ENCODE peak calls at places on chromosome 22, in six cellular contexts. Z is HCT116, S is spleen, J is transverse colon, P is H1, T is K562. C is an unnamed sample.

GRCh38 chr22:25148149-25148691 is 51.4 kb upstream of the CRYBB3 start:
- DNase-seq in P (no peak), S (no peak), J (peak), T (no peak), Z (no peak), C (peak)

GRCh38 chr22:22882033-22882717 is 5.4 kb upstream of the IGLL5 start:
- DNase-seq in S (no peak), P (no peak), T (peak), J (peak), Z (no peak), C (no peak)

GRCh38 chr22:25207553-25208157 is 8.0 kb downstream of the CRYBB3 start:
- DNase-seq in S (no peak), P (no peak), T (no peak), Z (no peak), J (no peak), C (no peak)

GRCh38 chr22:40044102-40044869 is 49.5 kb downstream of the FAM83F start:
- DNase-seq in S (peak), Z (peak), T (peak), P (peak), J (peak), C (peak)

GRCh38 chr22:46561435-46561905 is 24.1 kb upstream of the CELSR1 start:
- DNase-seq in Z (peak), T (peak), J (no peak), S (peak), P (no peak), C (no peak)

GRCh38 chr22:29396126-29396525 is 7.8 kb upstream of the AP1B1 start:
- DNase-seq in J (no peak), T (no peak), Z (no peak), P (no peak), S (no peak), C (no peak)

GRCh38 chr22:40911772-40912171 is 39.4 kb upstream of the RBX1 start:
- DNase-seq in T (no peak), J (no peak), Z (no peak), S (no peak), P (no peak), C (no peak)

GRCh38 chr22:23418159-23418788 is 161.8 kb downstream of the IGLL1 start:
- DNase-seq in S (no peak), T (no peak), J (no peak), Z (no peak), P (no peak), C (no peak)

GRCh38 chr22:23218867-23219251 is 38.5 kb downstream of the BCR start:
- DNase-seq in P (no peak), Z (no peak), J (peak), T (no peak), S (peak), C (no peak)

GRCh38 chr22:35177811-35178210 is 79.5 kb upstream of the HMGXB4 start:
- DNase-seq in T (no peak), J (no peak), S (no peak), P (no peak), Z (no peak), C (peak)

GRCh38 chr22:35230839-35231584 is 26.3 kb upstream of the HMGXB4 start:
- DNase-seq in T (no peak), Z (peak), S (no peak), P (no peak), J (peak), C (no peak)

GRCh38 chr22:37453696-37454095 is 26.4 kb upstream of the ELFN2 start:
- DNase-seq in P (no peak), Z (no peak), J (no peak), T (no peak), S (no peak), C (no peak)

GRCh38 chr22:40631925-40632324 is 4.6 kb downstream of the MRTFA start:
- DNase-seq in P (no peak), J (no peak), T (no peak), S (no peak), Z (no peak), C (no peak)

GRCh38 chr22:30298005-30298701 is 8.8 kb upstream of the CASTOR1 start:
- DNase-seq in J (peak), P (no peak), T (no peak), Z (no peak), S (no peak), C (peak)

GRCh38 chr22:49201046-49201970 is 626.4 kb downstream of the BRD1 start:
- DNase-seq in Z (no peak), T (no peak), S (peak), P (no peak), J (no peak), C (no peak)

GRCh38 chr22:23557467-23557866 is 22.6 kb downstream of the IGLL1 start:
- DNase-seq in J (no peak), S (no peak), P (no peak), T (no peak), Z (no peak), C (no peak)

GRCh38 chr22:31944700-31945477 is 554 bp downstream of the YWHAH start:
- DNase-seq in J (peak), P (no peak), Z (no peak), S (peak), T (peak), C (peak)

GRCh38 chr22:40728731-40729189 is 49.5 kb downstream of the MCHR1 start:
- DNase-seq in S (peak), Z (no peak), P (no peak), T (no peak), J (peak), C (peak)

GRCh38 chr22:25057013-25057881 is 104.7 kb downstream of the KIAA1671 start:
- DNase-seq in Z (peak), J (peak), T (peak), P (peak), S (peak), C (peak)

GRCh38 chr22:32331918-32332725 is 25.5 kb upstream of the RFPL3 start:
- DNase-seq in J (peak), S (peak), P (no peak), T (no peak), Z (no peak), C (no peak)

GRCh38 chr22:48305726-48306235 is 1521.9 kb downstream of the BRD1 start:
- DNase-seq in J (no peak), T (no peak), P (no peak), Z (no peak), S (no peak), C (no peak)

GRCh38 chr22:37267128-37267587 is 15.2 kb upstream of the CYTH4 start:
- DNase-seq in T (peak), J (peak), Z (no peak), P (no peak), S (peak), C (no peak)

GRCh38 chr22:46823654-46824053 is 61.2 kb downstream of the TBC1D22A start:
- DNase-seq in T (no peak), J (no peak), P (no peak), S (no peak), Z (no peak), C (no peak)

GRCh38 chr22:35835267-35835997 is 117.8 kb downstream of the APOL5 start:
- DNase-seq in P (no peak), S (no peak), J (no peak), T (no peak), Z (peak), C (no peak)

GRCh38 chr22:47194476-47195155 is 432.2 kb downstream of the TBC1D22A start:
- DNase-seq in T (no peak), Z (no peak), P (no peak), J (no peak), S (peak), C (no peak)

GRCh38 chr22:46792061-46792796 is 29.8 kb downstream of the TBC1D22A start:
- DNase-seq in J (no peak), Z (no peak), P (no peak), S (peak), T (no peak), C (no peak)

DNA sequence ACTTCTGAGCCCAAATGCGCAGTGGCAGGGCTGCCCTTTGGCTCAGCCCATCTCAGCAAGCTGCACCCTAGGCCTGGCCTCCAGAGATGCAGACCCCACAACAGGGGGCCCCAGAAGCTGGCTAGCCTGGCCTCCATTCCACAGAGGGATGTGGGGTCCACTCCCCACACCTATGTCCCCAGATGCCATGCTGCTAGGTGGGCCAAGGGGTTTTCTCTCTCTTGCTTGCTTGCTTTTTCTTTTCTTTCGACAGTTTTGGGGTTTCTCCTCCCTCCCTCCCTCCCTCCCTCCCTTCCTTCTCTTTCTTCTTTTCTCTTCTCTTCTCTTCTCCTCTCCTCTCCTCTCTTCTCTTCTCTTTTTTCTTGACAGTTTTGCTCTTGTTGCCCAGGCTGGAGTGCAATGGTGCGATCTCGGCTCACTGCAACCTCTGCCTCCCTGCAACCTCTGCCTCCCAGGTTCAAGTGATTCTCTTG is 9.6 kb downstream of the SCARF2 start:
- DNase-seq in S (peak), J (no peak), P (no peak), Z (no peak), T (no peak), C (no peak)
- TF ChIP-seq POLR2A in S (no peak), J (no peak), P (no peak), Z (no peak), T (no peak), C (no peak)

GRCh38 chr22:17971711-17972110 is 52.6 kb downstream of the MICAL3 start:
- DNase-seq in S (peak), Z (no peak), P (no peak), J (no peak), T (no peak), C (no peak)

GRCh38 chr22:17972385-17973181 is 51.8 kb downstream of the MICAL3 start:
- DNase-seq in T (no peak), P (no peak), J (no peak), S (peak), Z (no peak), C (no peak)

GRCh38 chr22:17974703-17975372 is 49.5 kb downstream of the MICAL3 start:
- DNase-seq in Z (no peak), P (no peak), T (no peak), S (no peak), J (no peak), C (no peak)

GRCh38 chr22:17974087-17974486 is 50.3 kb downstream of the MICAL3 start:
- DNase-seq in P (no peak), J (no peak), T (no peak), S (peak), Z (no peak), C (no peak)

DNA sequence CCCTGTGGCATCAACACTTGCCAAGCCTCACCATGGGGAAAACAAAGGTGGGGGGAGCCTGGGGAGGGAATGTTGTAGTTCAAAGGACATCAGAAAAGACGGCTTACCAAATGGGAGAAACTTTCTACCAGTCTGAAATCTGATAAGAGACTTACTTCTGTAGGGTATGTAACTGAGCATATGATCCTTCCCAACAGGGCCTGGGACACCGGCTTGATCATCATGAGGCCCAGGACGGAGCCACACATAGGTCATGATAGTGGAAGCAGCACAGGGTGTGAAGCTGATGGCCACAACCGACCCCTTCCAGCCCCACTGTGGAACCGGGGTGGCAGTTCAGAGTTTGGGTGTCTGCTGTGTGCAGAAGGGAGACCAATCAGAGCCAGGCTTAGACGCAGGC is 51.1 kb downstream of the MICAL3 start:
- DNase-seq in Z (no peak), J (no peak), S (no peak), P (no peak), T (no peak), C (no peak)
- TF ChIP-seq POLR2AphosphoS5 in Z (no peak), J (no peak), S (no peak), P (no peak), T (no peak), C (no peak)

GRCh38 chr22:45239378-45240136 is 1.1 kb downstream of the KIAA0930 start:
- DNase-seq in P (no peak), J (no peak), T (no peak), S (peak), Z (no peak), C (no peak)

GRCh38 chr22:45246060-45246985 is 5.6 kb upstream of the KIAA0930 start:
- DNase-seq in T (no peak), J (peak), P (no peak), S (no peak), Z (peak), C (peak)

GRCh38 chr22:45240810-45241631 is at the start of gene KIAA0930:
- DNase-seq in P (no peak), S (peak), T (peak), Z (peak), J (peak), C (peak)

GRCh38 chr22:45240137-45240809 is 421 bp downstream of the KIAA0930 start:
- DNase-seq in J (peak), Z (no peak), T (no peak), S (peak), P (no peak), C (no peak)

DNA sequence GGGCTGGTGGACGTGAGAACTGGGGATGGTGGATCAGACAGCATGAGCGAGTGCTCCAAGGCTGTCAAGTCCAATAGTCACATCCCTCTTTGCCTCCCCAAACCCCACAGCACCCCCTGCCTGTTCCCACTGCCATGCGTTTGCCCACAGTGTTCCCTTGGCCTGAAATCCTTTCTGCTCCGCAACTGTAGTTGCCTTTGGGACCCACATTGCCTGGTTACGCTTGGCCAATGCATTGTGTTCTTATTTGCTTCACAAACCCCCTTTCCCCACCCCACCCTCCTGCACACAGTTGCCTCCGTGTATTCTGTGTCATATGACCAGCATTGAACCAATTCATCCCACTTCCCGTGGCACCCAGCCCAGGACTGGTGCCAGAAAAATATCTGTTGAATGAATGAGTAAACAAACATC is 2.1 kb upstream of the KIAA0930 start:
- DNase-seq in J (peak), P (no peak), S (no peak), Z (no peak), T (no peak), C (peak)
- TF ChIP-seq CTCF in J (no peak), P (peak), S (no peak), Z (no peak), T (peak), C (no peak)

GRCh38 chr22:27554106-27554814 is 247.3 kb downstream of the MN1 start:
- DNase-seq in P (no peak), S (no peak), J (peak), T (no peak), Z (no peak), C (no peak)
- TF ChIP-seq POLR2A in P (no peak), S (no peak), J (no peak), T (no peak), Z (no peak), C (no peak)

DNA sequence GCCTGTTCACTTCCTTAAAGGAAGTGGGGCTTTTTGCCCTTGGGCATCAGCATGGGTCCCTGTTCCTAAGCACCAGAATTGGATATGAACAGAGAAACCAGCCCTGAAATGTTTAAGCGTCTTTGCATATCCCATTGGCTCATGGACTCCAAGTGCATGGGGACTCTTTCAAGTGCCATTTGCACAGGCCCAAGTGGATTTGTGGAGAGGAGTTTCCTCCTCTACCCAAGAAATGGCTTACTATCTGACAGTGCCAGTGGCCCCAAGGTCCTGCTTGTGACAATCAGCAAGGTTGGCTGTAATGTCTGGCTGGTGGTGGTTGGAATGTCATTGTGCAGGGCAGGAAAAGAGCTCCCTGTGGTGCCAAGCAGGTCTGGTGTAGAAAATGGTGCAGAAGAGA is 4.0 kb downstream of the TOMM22 start:
- DNase-seq in P (no peak), S (no peak), Z (no peak), T (no peak), J (no peak), C (no peak)
- TF ChIP-seq POLR2AphosphoS5 in P (no peak), S (no peak), Z (no peak), T (no peak), J (no peak), C (no peak)

GRCh38 chr22:18022851-18023250 is 1.5 kb downstream of the MICAL3 start:
- DNase-seq in S (peak), Z (no peak), P (no peak), J (peak), T (no peak), C (no peak)

GRCh38 chr22:18023509-18024275 is 669 bp downstream of the MICAL3 start:
- DNase-seq in P (peak), T (peak), S (peak), J (peak), Z (peak), C (peak)

GRCh38 chr22:18021431-18021830 is 2.9 kb downstream of the MICAL3 start:
- DNase-seq in J (no peak), T (no peak), P (no peak), S (peak), Z (no peak), C (no peak)

GRCh38 chr22:18024956-18025720 is 777 bp upstream of the MICAL3 start:
- DNase-seq in Z (no peak), T (no peak), S (peak), P (no peak), J (no peak), C (no peak)

GRCh38 chr22:18024276-18024939 is at the start of gene MICAL3:
- DNase-seq in Z (peak), T (peak), P (no peak), J (peak), S (peak), C (peak)
- TF ChIP-seq CTCF in Z (no peak), T (peak), P (peak), J (peak), S (peak), C (peak)

GRCh38 chr22:43018615-43019014 is 3.7 kb upstream of the PACSIN2 start:
- DNase-seq in Z (no peak), P (no peak), T (no peak), S (no peak), J (peak), C (no peak)
- TF ChIP-seq POLR2A in Z (no peak), P (no peak), T (no peak), S (no peak), J (no peak), C (no peak)

GRCh38 chr22:50469377-50470305 is 5.2 kb downstream of the SBF1 start:
- DNase-seq in Z (peak), P (peak), T (peak), J (peak), S (peak), C (peak)
- TF ChIP-seq POLR2AphosphoS5 in Z (no peak), P (no peak), T (no peak), J (no peak), S (peak), C (no peak)